ENCODE peak calls at places on chromosome 1, in four cellular contexts. One of them, this sample, is unnamed.

GRCh38 chr1:75991497-75992114 is 59.4 kb upstream of the ASB17 start:
- DNase-seq in IMR-90: peak; percentile 83
- DNase-seq in GM12878: no peak
- DNase-seq in K562: peak; percentile 76
- DNase-seq in this sample: peak; percentile 81

GRCh38 chr1:58942759-58943191 is 158.9 kb upstream of the JUN start:
- DNase-seq in GM12878: no peak
- DNase-seq in K562: no peak
- DNase-seq in IMR-90: no peak
- DNase-seq in this sample: no peak

GRCh38 chr1:6198646-6199297 is 623 bp downstream of the RPL22 start:
- DNase-seq in K562: peak; percentile 39
- DNase-seq in IMR-90: no peak
- DNase-seq in GM12878: no peak
- DNase-seq in this sample: peak; percentile 42

GRCh38 chr1:170560681-170561285 is 28.8 kb downstream of the GORAB start:
- DNase-seq in IMR-90: no peak
- DNase-seq in GM12878: no peak
- DNase-seq in K562: no peak
- DNase-seq in this sample: no peak

GRCh38 chr1:29332204-29332603 is 95.9 kb downstream of the PTPRU start:
- DNase-seq in IMR-90: peak; percentile 21
- DNase-seq in K562: peak; percentile 65
- DNase-seq in GM12878: no peak
- DNase-seq in this sample: peak; percentile 22

GRCh38 chr1:89946532-89946931 is 48.4 kb upstream of the ZNF326 start:
- DNase-seq in K562: no peak
- DNase-seq in IMR-90: peak; percentile 22
- DNase-seq in GM12878: no peak
- DNase-seq in this sample: no peak

GRCh38 chr1:207309775-207310273 is 11.7 kb upstream of the CD55 start:
- DNase-seq in K562: peak; percentile 62
- DNase-seq in IMR-90: peak; percentile 70
- DNase-seq in GM12878: no peak
- DNase-seq in this sample: peak; percentile 89

GRCh38 chr1:53949023-53949611 is 3.0 kb downstream of the LRRC42 start:
- DNase-seq in K562: peak; percentile 61
- DNase-seq in GM12878: no peak
- DNase-seq in IMR-90: peak; percentile 51
- DNase-seq in this sample: peak; percentile 33

GRCh38 chr1:75338974-75339483 is 204.8 kb downstream of the LHX8 start:
- DNase-seq in GM12878: peak; percentile 54
- DNase-seq in IMR-90: no peak
- DNase-seq in K562: no peak
- DNase-seq in this sample: peak; percentile 6

GRCh38 chr1:228275435-228276342 is 67.8 kb downstream of the OBSCN start:
- DNase-seq in IMR-90: peak; percentile 82
- DNase-seq in K562: peak; percentile 96
- DNase-seq in GM12878: peak; percentile 37
- DNase-seq in this sample: peak; percentile 75

GRCh38 chr1:204409111-204409510 is 2.5 kb downstream of the PPP1R15B start:
- DNase-seq in K562: no peak
- DNase-seq in GM12878: no peak
- DNase-seq in IMR-90: no peak
- DNase-seq in this sample: no peak

GRCh38 chr1:98099501-98099900 is 178.7 kb upstream of the DPYD start:
- DNase-seq in K562: no peak
- DNase-seq in GM12878: no peak
- DNase-seq in IMR-90: no peak
- DNase-seq in this sample: no peak

GRCh38 chr1:7610106-7610731 is 160.9 kb upstream of the VAMP3 start:
- DNase-seq in GM12878: no peak
- DNase-seq in K562: no peak
- DNase-seq in IMR-90: no peak
- DNase-seq in this sample: no peak

GRCh38 chr1:110292327-110292741 is 46.8 kb upstream of the RBM15 start:
- DNase-seq in IMR-90: peak; percentile 50
- DNase-seq in K562: no peak
- DNase-seq in GM12878: no peak
- DNase-seq in this sample: peak; percentile 12

GRCh38 chr1:201240171-201240570 is 43.1 kb upstream of the PKP1 start:
- DNase-seq in IMR-90: no peak
- DNase-seq in K562: no peak
- DNase-seq in GM12878: no peak
- DNase-seq in this sample: no peak

GRCh38 chr1:248824301-248824700 is 1.4 kb downstream of the SH3BP5L start:
- DNase-seq in K562: no peak
- DNase-seq in IMR-90: no peak
- DNase-seq in GM12878: no peak
- DNase-seq in this sample: no peak

GRCh38 chr1:179143332-179143731 is 61.5 kb downstream of the TOR3A start:
- DNase-seq in IMR-90: peak; percentile 96
- DNase-seq in GM12878: no peak
- DNase-seq in K562: no peak
- DNase-seq in this sample: no peak

GRCh38 chr1:25821630-25822091 is 1.9 kb downstream of the MTFR1L start:
- DNase-seq in GM12878: no peak
- DNase-seq in K562: no peak
- DNase-seq in IMR-90: peak; percentile 62
- DNase-seq in this sample: no peak

GRCh38 chr1:8926707-8927694 is 18.7 kb upstream of the CA6 start:
- DNase-seq in K562: no peak
- DNase-seq in IMR-90: no peak
- DNase-seq in GM12878: no peak
- DNase-seq in this sample: no peak

GRCh38 chr1:149963358-149963757 is 26.7 kb upstream of the MTMR11 start:
- DNase-seq in K562: no peak
- DNase-seq in GM12878: no peak
- DNase-seq in IMR-90: no peak
- DNase-seq in this sample: no peak

GRCh38 chr1:149962736-149963135 is 26.1 kb upstream of the MTMR11 start:
- DNase-seq in K562: no peak
- DNase-seq in GM12878: no peak
- DNase-seq in IMR-90: no peak
- DNase-seq in this sample: no peak

GRCh38 chr1:149965440-149965839 is 28.8 kb upstream of the MTMR11 start:
- DNase-seq in IMR-90: no peak
- DNase-seq in K562: no peak
- DNase-seq in GM12878: no peak
- DNase-seq in this sample: no peak

GRCh38 chr1:149966405-149966804 is 29.7 kb upstream of the MTMR11 start:
- DNase-seq in IMR-90: peak; percentile 58
- DNase-seq in K562: no peak
- DNase-seq in GM12878: no peak
- DNase-seq in this sample: no peak

GRCh38 chr1:149962039-149962647 is 25.5 kb upstream of the MTMR11 start:
- DNase-seq in K562: peak; percentile 52
- DNase-seq in IMR-90: peak; percentile 82
- DNase-seq in GM12878: peak; percentile 34
- DNase-seq in this sample: peak; percentile 81
- TF ChIP-seq FOS in K562: no peak
- TF ChIP-seq FOS in IMR-90: no peak
- TF ChIP-seq FOS in GM12878: no peak
- TF ChIP-seq FOS in this sample: no peak

DNA sequence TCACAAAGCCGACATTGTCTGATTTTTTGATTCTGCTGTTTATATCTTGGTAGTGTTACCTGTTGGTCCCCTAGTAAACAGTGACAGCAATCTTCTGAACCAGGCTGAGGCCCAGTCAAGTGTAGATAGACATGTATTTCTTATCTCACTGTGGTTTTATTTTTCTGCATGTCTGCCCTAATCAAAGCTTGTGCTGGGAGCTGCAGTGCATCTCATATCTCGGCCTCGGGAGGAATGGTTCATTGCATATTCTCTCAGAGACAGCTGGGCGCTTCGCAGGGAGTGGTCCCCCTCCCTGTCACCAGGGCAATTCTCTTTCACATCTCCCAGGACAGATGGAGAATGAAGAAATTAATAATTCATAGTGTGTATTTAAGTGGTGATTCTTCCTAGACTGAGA is 8.0 kb downstream of the SDCCAG8 start:
- DNase-seq in K562: no peak
- DNase-seq in IMR-90: no peak
- DNase-seq in GM12878: no peak
- DNase-seq in this sample: no peak
- TF ChIP-seq FOS in K562: no peak
- TF ChIP-seq FOS in IMR-90: no peak
- TF ChIP-seq FOS in GM12878: no peak
- TF ChIP-seq FOS in this sample: no peak

GRCh38 chr1:50651476-50652263 is 228.4 kb upstream of the DMRTA2 start:
- DNase-seq in GM12878: no peak
- DNase-seq in IMR-90: no peak
- DNase-seq in K562: no peak
- DNase-seq in this sample: no peak
- TF ChIP-seq FOS in GM12878: no peak
- TF ChIP-seq FOS in IMR-90: no peak
- TF ChIP-seq FOS in K562: no peak
- TF ChIP-seq FOS in this sample: no peak

DNA sequence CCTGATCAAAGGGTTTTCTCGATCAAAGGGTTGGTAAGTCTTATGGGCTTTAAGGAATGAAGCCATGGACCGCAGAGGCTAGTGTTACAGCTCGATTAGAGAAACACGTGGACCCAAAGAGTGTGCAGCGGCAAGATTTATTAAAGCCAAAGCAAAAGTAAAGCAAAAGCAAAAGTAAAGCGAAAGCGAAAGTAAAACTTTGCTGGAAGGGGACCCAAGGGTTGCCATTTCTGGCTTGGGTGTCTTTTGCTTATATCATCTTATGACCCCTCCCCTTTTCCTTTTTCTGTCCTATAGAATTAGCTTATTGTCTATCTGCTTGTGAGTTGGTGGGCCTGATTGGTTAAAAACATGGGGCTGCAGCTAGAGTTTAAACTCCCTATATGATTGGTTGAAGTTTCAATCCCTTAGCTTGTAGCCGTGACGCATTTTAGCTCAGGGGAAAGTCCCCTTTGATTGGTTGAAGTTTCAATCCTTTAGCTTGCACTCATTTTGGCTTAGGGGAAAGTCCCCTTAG is 957.0 kb downstream of the AMY1C start:
- DNase-seq in IMR-90: no peak
- DNase-seq in K562: peak; percentile 6
- DNase-seq in GM12878: peak; percentile 9
- DNase-seq in this sample: no peak
- TF ChIP-seq FOS in IMR-90: no peak
- TF ChIP-seq FOS in K562: no peak
- TF ChIP-seq FOS in GM12878: no peak
- TF ChIP-seq FOS in this sample: no peak

GRCh38 chr1:1432951-1433803 is 2.3 kb upstream of the VWA1 start:
- DNase-seq in K562: peak; percentile 84
- DNase-seq in GM12878: no peak
- DNase-seq in IMR-90: no peak
- DNase-seq in this sample: no peak

GRCh38 chr1:1432566-1432950 is 2.9 kb upstream of the VWA1 start:
- DNase-seq in IMR-90: no peak
- DNase-seq in GM12878: no peak
- DNase-seq in K562: no peak
- DNase-seq in this sample: no peak

GRCh38 chr1:1430114-1430982 is 5.1 kb upstream of the VWA1 start:
- DNase-seq in IMR-90: peak; percentile 50
- DNase-seq in K562: peak; percentile 28
- DNase-seq in GM12878: no peak
- DNase-seq in this sample: peak; percentile 91

GRCh38 chr1:1431006-1431844 is 4.3 kb upstream of the VWA1 start:
- DNase-seq in IMR-90: no peak
- DNase-seq in GM12878: no peak
- DNase-seq in K562: no peak
- DNase-seq in this sample: no peak

DNA sequence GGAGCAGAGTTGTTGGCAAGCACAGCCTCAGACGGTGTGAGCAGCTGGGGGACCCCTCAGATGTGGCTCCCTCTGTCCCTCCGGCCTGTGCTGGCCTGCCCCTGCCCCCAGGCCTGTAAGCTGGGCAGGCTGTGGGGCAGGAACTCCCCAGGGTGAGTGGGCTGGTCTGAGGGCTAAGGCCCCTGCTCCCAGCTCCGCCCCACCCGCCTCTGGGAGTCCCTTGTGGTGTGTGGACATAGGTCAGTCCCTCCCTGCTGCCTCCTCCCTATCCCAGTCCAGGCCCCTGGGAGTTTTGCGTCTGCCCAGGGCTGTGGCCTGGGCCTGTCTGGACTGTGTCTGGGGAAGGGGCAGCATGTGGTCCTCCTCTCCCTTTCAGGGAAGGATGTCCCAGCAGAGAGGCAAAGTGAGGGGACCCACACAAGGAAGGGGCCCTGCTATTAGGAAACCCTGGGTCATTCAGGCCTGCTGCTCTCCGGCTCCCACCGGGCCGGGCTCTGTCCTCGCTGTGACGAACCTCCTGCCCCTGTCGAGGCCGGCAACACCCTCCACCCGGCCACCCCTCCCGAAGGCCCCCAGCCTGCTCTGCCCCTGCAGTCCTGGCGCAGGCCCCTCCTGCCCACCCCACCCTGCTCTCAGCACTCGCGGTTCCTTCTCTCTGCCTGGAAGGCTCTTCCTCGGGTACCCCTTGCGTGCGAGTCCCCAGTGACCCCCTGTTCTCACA is 3.5 kb upstream of the VWA1 start:
- DNase-seq in GM12878: no peak
- DNase-seq in IMR-90: no peak
- DNase-seq in K562: no peak
- DNase-seq in this sample: no peak
- TF ChIP-seq FOS in GM12878: no peak
- TF ChIP-seq FOS in IMR-90: no peak
- TF ChIP-seq FOS in K562: no peak
- TF ChIP-seq FOS in this sample: no peak

DNA sequence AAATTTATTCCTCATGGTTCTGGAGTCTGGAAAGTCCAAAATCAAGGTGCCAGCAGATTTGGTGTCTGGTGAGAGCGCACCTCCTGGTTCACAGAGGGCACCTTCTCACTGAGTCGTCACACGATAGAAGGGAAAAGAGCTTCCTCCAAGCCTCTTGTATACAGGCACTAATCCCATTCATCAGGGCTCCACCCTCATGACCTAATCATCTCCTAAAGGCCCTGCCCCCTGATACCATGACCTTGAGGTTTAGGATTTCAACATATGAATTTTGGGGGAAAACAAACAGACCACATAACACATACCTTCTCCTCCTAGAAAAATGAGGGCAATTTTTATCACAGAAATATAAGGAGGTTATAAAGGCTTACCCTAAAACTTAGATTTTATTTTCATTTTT is 88.0 kb upstream of the NFIA start:
- DNase-seq in K562: no peak
- DNase-seq in GM12878: no peak
- DNase-seq in IMR-90: no peak
- DNase-seq in this sample: no peak
- TF ChIP-seq FOS in K562: no peak
- TF ChIP-seq FOS in GM12878: no peak
- TF ChIP-seq FOS in IMR-90: no peak
- TF ChIP-seq FOS in this sample: no peak

GRCh38 chr1:172397633-172398032 is 22.9 kb upstream of the C1orf105 start:
- DNase-seq in GM12878: no peak
- DNase-seq in K562: no peak
- DNase-seq in IMR-90: no peak
- DNase-seq in this sample: no peak

GRCh38 chr1:172399369-172400072 is 21.0 kb upstream of the C1orf105 start:
- DNase-seq in IMR-90: peak; percentile 92
- DNase-seq in K562: peak; percentile 22
- DNase-seq in GM12878: no peak
- DNase-seq in this sample: peak; percentile 89

GRCh38 chr1:172400073-172400737 is 20.3 kb upstream of the C1orf105 start:
- DNase-seq in IMR-90: no peak
- DNase-seq in K562: no peak
- DNase-seq in GM12878: no peak
- DNase-seq in this sample: no peak

GRCh38 chr1:172397221-172397620 is 23.3 kb upstream of the C1orf105 start:
- DNase-seq in IMR-90: peak; percentile 75
- DNase-seq in K562: no peak
- DNase-seq in GM12878: no peak
- DNase-seq in this sample: peak; percentile 63

GRCh38 chr1:172398193-172398592 is 22.3 kb upstream of the C1orf105 start:
- DNase-seq in K562: no peak
- DNase-seq in IMR-90: peak; percentile 18
- DNase-seq in GM12878: no peak
- DNase-seq in this sample: no peak
- TF ChIP-seq FOS in K562: no peak
- TF ChIP-seq FOS in IMR-90: no peak
- TF ChIP-seq FOS in GM12878: no peak
- TF ChIP-seq FOS in this sample: no peak

This sample was measured in endothelial cell of umbilical vein.